ENCODE peak calls at places on chromosomes 2 and 18, in four cellular contexts. M is cortex of kidney, I is iris pigment epithelial cell, P is caudate nucleus. J is an unnamed sample.

GRCh38 chr2:39050109-39050508 is 70.7 kb downstream of the SOS1 start:
- DNase-seq in M (no peak), I (peak), P (no peak), J (no peak)

GRCh38 chr2:166127217-166128155 is at the start of gene SCN1A:
- DNase-seq in I (peak), P (peak), M (no peak), J (peak)

GRCh38 chr2:100615471-100615870 is 52.7 kb downstream of the PDCL3 start:
- DNase-seq in P (peak), I (no peak), M (no peak), J (no peak)

GRCh38 chr2:100820346-100821254 is 661 bp downstream of the NPAS2 start:
- DNase-seq in I (no peak), M (no peak), P (no peak), J (peak)

GRCh38 chr18:5987217-5987616 is 91.9 kb upstream of the TMEM200C start:
- DNase-seq in I (no peak), M (no peak), P (no peak), J (no peak)

GRCh38 chr2:142176941-142177340 is 46.1 kb upstream of the LRP1B start:
- DNase-seq in M (no peak), I (no peak), P (no peak), J (no peak)

GRCh38 chr18:51622676-51623075 is 425.2 kb upstream of the MEX3C start:
- DNase-seq in I (no peak), M (no peak), P (no peak), J (peak)

GRCh38 chr2:209986405-209986804 is 16.0 kb upstream of the RPE start:
- DNase-seq in M (no peak), I (no peak), P (no peak), J (no peak)

GRCh38 chr18:34223164-34223892 is 1.4 kb downstream of the NOL4 start:
- DNase-seq in I (no peak), P (peak), M (no peak), J (peak)

GRCh38 chr2:228167290-228167689 is 14.2 kb downstream of the SPHKAP start:
- DNase-seq in M (no peak), P (no peak), I (no peak), J (no peak)

GRCh38 chr2:37877457-37878315 is 47.4 kb upstream of the RMDN2 start:
- DNase-seq in P (peak), M (no peak), I (peak), J (peak)

GRCh38 chr2:39913648-39914456 is 134.8 kb upstream of the THUMPD2 start:
- DNase-seq in P (no peak), M (no peak), I (peak), J (peak)

GRCh38 chr18:26438980-26439379 is 109.4 kb downstream of the KCTD1 start:
- DNase-seq in I (no peak), M (no peak), P (no peak), J (no peak)